ENCODE peak calls at places on chromosomes 16 and 17, in ten cellular contexts. D is GM12891; H is colonic mucosa; M is AG09319; G is osteocyte; N is tibial nerve; B is caudate nucleus; V is HEK293T; U is mesenchymal stem cell; Z is stimulated activated CD8-positive, alpha-beta memory T cell treated with anti-CD3 and anti-CD28 coated beads, Interleukin-12 subunit alpha, Interleukin-12 subunit beta, amount 100 ng/mL, for 4 hours. R is an unnamed sample.

GRCh38 chr17:14699569-14700190 is 398.8 kb downstream of the HS3ST3B1 start:
- DNase-seq in N (no peak), G (no peak), B (no peak), Z (no peak), U (no peak), V (no peak), M (no peak), H (no peak), D (no peak), R (no peak)

GRCh38 chr16:88759245-88759975 is 25.6 kb downstream of the PIEZO1 start:
- DNase-seq in M (no peak), G (no peak), H (peak; percentile 80), N (peak; percentile 38), Z (no peak), U (peak; percentile 81), D (no peak), B (no peak), V (no peak), R (no peak)

GRCh38 chr17:49730787-49731441 is 23.1 kb upstream of the SLC35B1 start:
- DNase-seq in N (no peak), D (no peak), H (no peak), Z (no peak), B (no peak), V (no peak), U (no peak), M (no peak), G (no peak), R (no peak)

GRCh38 chr17:9817086-9817485 is 4.8 kb downstream of the GSG1L2 start:
- DNase-seq in G (no peak), H (no peak), U (peak; percentile 76), M (no peak), Z (no peak), V (peak; percentile 47), B (no peak), D (no peak), N (no peak), R (no peak)

GRCh38 chr16:78277374-78277773 is 177.9 kb downstream of the WWOX start:
- DNase-seq in B (no peak), U (no peak), H (no peak), D (no peak), N (no peak), M (no peak), G (no peak), Z (no peak), V (no peak), R (no peak)

GRCh38 chr17:70525976-70526375 is 356.6 kb downstream of the KCNJ2 start:
- DNase-seq in V (no peak), H (peak; percentile 60), U (no peak), G (no peak), N (no peak), B (no peak), Z (no peak), M (no peak), D (no peak), R (no peak)

GRCh38 chr17:45731459-45731858 is 52.7 kb upstream of the CRHR1 start:
- DNase-seq in B (no peak), V (no peak), N (no peak), G (no peak), M (no peak), D (no peak), U (no peak), Z (no peak), H (no peak), R (no peak)

GRCh38 chr16:10749680-10750035 is 6.0 kb downstream of the NUBP1 start:
- DNase-seq in H (no peak), N (no peak), V (no peak), D (no peak), G (no peak), Z (no peak), B (no peak), M (no peak), U (peak; percentile 76), R (no peak)

GRCh38 chr16:61237804-61238485 is 798.3 kb downstream of the CDH8 start:
- DNase-seq in H (no peak), B (no peak), D (no peak), U (no peak), N (no peak), G (no peak), M (no peak), V (no peak), Z (no peak), R (no peak)